ENCODE peak calls at places on chromosomes 5 and 9, in six cellular contexts. Z is H9, W is H1, F is IMR-90, S is mesenchymal stem cell, J is mesendoderm. U is an unnamed sample.

GRCh38 chr5:96124589-96124988 is 162.9 kb upstream of the ELL2 start:
- DNase-seq in Z (no peak), W (no peak), F (peak), S (no peak), J (no peak), U (no peak)

GRCh38 chr5:125575561-125576504 is 829.4 kb upstream of the ZNF608 start:
- DNase-seq in Z (peak), W (peak), F (no peak), S (peak), J (peak), U (peak)

GRCh38 chr5:78611161-78611605 is 37.4 kb downstream of the LHFPL2 start:
- DNase-seq in Z (peak), W (peak), F (peak), S (peak), J (peak), U (peak)

GRCh38 chr9:137486545-137487453 is 27.7 kb upstream of the NSMF start:
- DNase-seq in Z (no peak), W (no peak), F (no peak), S (no peak), J (no peak), U (no peak)

GRCh38 chr5:124655211-124655880 is 91.1 kb downstream of the ZNF608 start:
- DNase-seq in Z (no peak), W (no peak), F (no peak), S (no peak), J (no peak), U (no peak)

GRCh38 chr9:87442451-87442850 is 55.2 kb upstream of the DAPK1 start:
- DNase-seq in Z (no peak), W (no peak), F (no peak), S (no peak), J (no peak), U (no peak)

GRCh38 chr9:91515074-91515687 is 91.5 kb upstream of the NFIL3 start:
- DNase-seq in Z (no peak), W (no peak), F (peak), S (peak), J (peak), U (no peak)

GRCh38 chr9:116391306-116391900 is 237.8 kb downstream of the PAPPA start:
- DNase-seq in Z (no peak), W (no peak), F (peak), S (peak), J (peak), U (no peak)

GRCh38 chr9:91451431-91452270 is 28.0 kb upstream of the NFIL3 start:
- DNase-seq in Z (no peak), W (no peak), F (peak), S (peak), J (peak), U (no peak)

GRCh38 chr9:127974769-127975261 is 6.0 kb downstream of the EEIG1 start:
- DNase-seq in Z (peak), W (no peak), F (no peak), S (no peak), J (peak), U (no peak)

GRCh38 chr5:177133845-177134652 is 476 bp downstream of the NSD1 start:
- DNase-seq in Z (peak), W (peak), F (peak), S (peak), J (peak), U (peak)

GRCh38 chr5:90184764-90185163 is 224.8 kb downstream of the CETN3 start:
- DNase-seq in Z (no peak), W (no peak), F (no peak), S (peak), J (peak), U (no peak)

GRCh38 chr5:155665371-155665770 is 651.8 kb downstream of the KIF4B start:
- DNase-seq in Z (no peak), W (no peak), F (no peak), S (no peak), J (peak), U (no peak)

GRCh38 chr9:94801685-94802084 is 75.2 kb downstream of the AOPEP start:
- DNase-seq in Z (no peak), W (no peak), F (peak), S (peak), J (no peak), U (no peak)

GRCh38 chr5:32584651-32585050 is 706 bp upstream of the SUB1 start:
- DNase-seq in Z (no peak), W (no peak), F (no peak), S (peak), J (peak), U (no peak)

GRCh38 chr9:89649045-89649691 is 44.4 kb downstream of the GADD45G start:
- DNase-seq in Z (no peak), W (no peak), F (no peak), S (no peak), J (no peak), U (no peak)

GRCh38 chr5:127338501-127338900 is 47.9 kb downstream of the MEGF10 start:
- DNase-seq in Z (no peak), W (no peak), F (no peak), S (no peak), J (no peak), U (no peak)

GRCh38 chr5:127343313-127343712 is 52.7 kb downstream of the MEGF10 start:
- DNase-seq in Z (no peak), W (no peak), F (no peak), S (no peak), J (no peak), U (no peak)

GRCh38 chr5:127340606-127341005 is 50.0 kb downstream of the MEGF10 start:
- DNase-seq in Z (no peak), W (no peak), F (no peak), S (no peak), J (no peak), U (no peak)

GRCh38 chr5:127342364-127342763 is 51.8 kb downstream of the MEGF10 start:
- DNase-seq in Z (no peak), W (no peak), F (no peak), S (no peak), J (no peak), U (no peak)

DNA sequence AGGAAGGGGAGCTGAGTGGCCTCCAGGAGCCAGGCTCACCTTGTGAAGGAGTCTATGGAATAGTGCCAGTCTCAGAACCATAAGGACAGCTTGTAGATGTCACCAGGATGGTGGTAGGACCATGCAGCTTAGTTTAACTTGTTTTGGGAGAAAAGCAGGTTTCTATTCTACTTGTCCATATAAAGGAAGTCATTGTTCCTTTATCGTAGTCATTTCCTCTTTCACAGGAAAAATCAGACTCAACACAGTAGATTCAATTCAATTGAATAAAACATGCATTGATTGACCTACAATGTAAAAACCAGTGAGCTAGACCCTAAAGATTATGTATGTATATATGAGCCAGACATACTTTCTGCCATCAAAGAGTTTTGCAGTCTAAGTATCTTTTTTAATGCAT is 53.3 kb downstream of the MEGF10 start:
- DNase-seq in Z (no peak), W (no peak), F (no peak), S (no peak), J (no peak), U (no peak)
- H2BK15ac ChIP-seq in Z (no peak), W (no peak), F (no peak), S (no peak), J (no peak), U (no peak)

DNA sequence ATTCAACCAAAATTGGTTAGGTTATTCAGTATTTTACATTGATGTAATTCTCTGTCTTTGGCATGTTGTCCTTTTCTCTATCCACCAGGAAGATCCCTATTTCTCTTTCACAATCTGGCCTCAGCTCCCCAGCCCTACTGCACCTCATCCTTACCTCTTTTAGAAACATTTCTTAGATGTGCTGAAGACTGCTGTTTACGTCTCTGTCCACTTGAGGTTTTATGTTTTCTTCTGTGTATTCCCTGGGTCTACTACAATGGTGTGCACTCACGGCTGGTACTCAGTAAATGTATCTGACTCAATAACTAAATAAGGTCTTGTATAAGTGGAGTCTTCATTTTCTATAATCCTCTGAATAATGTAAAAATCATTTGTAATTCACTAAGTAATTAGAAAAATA is 822.7 kb downstream of the DTWD2 start:
- DNase-seq in Z (no peak), W (no peak), F (no peak), S (no peak), J (no peak), U (no peak)
- H2BK15ac ChIP-seq in Z (no peak), W (no peak), F (no peak), S (no peak), J (no peak), U (no peak)

GRCh38 chr5:15664961-15665360 is 165.0 kb downstream of the FBXL7 start:
- DNase-seq in Z (no peak), W (no peak), F (peak), S (no peak), J (no peak), U (no peak)

GRCh38 chr5:15674716-15675115 is 174.7 kb downstream of the FBXL7 start:
- DNase-seq in Z (no peak), W (no peak), F (no peak), S (no peak), J (peak), U (no peak)

DNA sequence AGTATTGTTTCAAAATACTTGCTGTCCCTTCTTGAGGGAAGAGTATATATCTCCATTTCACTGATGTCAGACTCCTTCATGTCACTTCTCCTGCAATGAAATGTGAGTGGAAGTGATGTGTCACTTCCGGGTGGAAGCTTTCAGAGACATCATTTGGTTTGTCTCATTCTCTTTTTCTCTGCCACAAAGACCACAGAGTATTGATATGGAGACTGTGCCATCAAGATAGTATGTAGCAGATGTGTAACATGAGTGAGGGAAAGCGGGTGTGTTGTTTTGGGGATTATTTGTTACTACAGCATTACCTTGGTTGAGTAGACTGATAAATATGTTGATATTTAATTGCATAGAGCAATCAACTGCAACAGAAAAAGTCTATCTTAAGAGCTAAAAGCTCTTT is 169.8 kb downstream of the FBXL7 start:
- DNase-seq in Z (no peak), W (no peak), F (no peak), S (no peak), J (no peak), U (no peak)
- H2BK15ac ChIP-seq in Z (no peak), W (no peak), F (no peak), S (no peak), J (no peak), U (no peak)

DNA sequence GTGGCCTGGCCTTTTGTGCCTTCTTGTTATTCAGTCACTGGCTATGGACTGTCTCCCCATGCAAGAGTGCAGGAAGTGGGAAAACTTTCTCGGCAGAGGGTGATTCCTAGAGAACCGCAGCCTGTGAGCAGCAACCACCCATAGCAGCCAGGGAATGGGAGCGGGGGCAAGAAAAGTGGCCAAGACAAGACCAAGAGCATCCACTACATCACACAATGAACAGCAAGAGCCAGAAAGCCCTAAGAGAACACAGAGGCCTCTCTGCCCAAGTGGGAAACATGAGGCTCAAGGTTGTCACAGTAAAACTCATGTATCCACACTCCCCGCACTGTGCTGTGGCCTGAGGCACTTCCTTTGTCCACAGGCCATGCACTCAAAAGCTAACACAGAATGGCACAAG is 129.1 kb upstream of the FSTL4 start:
- DNase-seq in Z (no peak), W (no peak), F (no peak), S (no peak), J (no peak), U (no peak)
- H2BK15ac ChIP-seq in Z (no peak), W (no peak), F (no peak), S (no peak), J (no peak), U (no peak)

U was measured in neuronal stem cell.